ENCODE peak calls at places on chromosome 17, in nine cellular contexts. T is breast epithelium, K is spleen, U is K562, H is transverse colon, B is sigmoid colon, I is stomach, F is upper lobe of left lung, E is HCT116. A is an unnamed sample.

GRCh38 chr17:50049636-50050035 is 6.3 kb upstream of the ITGA3 start:
- DNase-seq in T (no peak), K (no peak), U (no peak), H (no peak), B (no peak), I (no peak), F (no peak), E (no peak), A (no peak)

GRCh38 chr17:19338031-19338990 is 24.2 kb downstream of the B9D1 start:
- DNase-seq in T (peak; percentile 57), K (peak; percentile 90), U (peak; percentile 56), H (peak; percentile 73), B (peak; percentile 80), I (peak; percentile 74), F (peak; percentile 69), E (no peak), A (peak; percentile 75)

GRCh38 chr17:47829870-47830269 is 1.5 kb downstream of the MRPL10 start:
- DNase-seq in T (no peak), K (no peak), U (no peak), H (no peak), B (no peak), I (no peak), F (no peak), E (no peak), A (no peak)

GRCh38 chr17:63843387-63844292 is 1.2 kb upstream of the SMARCD2 start:
- DNase-seq in T (peak; percentile 32), K (peak; percentile 87), U (no peak), H (peak; percentile 45), B (peak; percentile 89), I (peak; percentile 41), F (peak; percentile 59), E (peak; percentile 40), A (peak; percentile 28)

GRCh38 chr17:74360993-74361612 is 565 bp downstream of the BTBD17 start:
- DNase-seq in T (no peak), K (no peak), U (no peak), H (no peak), B (no peak), I (no peak), F (no peak), E (no peak), A (no peak)

GRCh38 chr17:64128787-64129514 is 993 bp downstream of the ERN1 start:
- DNase-seq in T (peak; percentile 58), K (no peak), U (no peak), H (peak; percentile 62), B (peak; percentile 74), I (peak; percentile 53), F (peak; percentile 63), E (no peak), A (peak; percentile 46)

GRCh38 chr17:50098583-50098982 is 3.4 kb downstream of the PDK2 start:
- DNase-seq in T (no peak), K (no peak), U (no peak), H (no peak), B (no peak), I (no peak), F (no peak), E (no peak), A (no peak)

GRCh38 chr17:48597775-48598631 is 4.4 kb upstream of the HOXB5 start:
- DNase-seq in T (no peak), K (peak; percentile 83), U (no peak), H (peak; percentile 87), B (peak; percentile 93), I (peak; percentile 47), F (no peak), E (no peak), A (no peak)

GRCh38 chr17:4500188-4500565 is 1.5 kb downstream of the SPNS2 start:
- DNase-seq in T (no peak), K (no peak), U (no peak), H (no peak), B (no peak), I (no peak), F (no peak), E (no peak), A (no peak)

GRCh38 chr17:13415877-13416416 is 185.8 kb downstream of the HS3ST3A1 start:
- DNase-seq in T (no peak), K (no peak), U (peak; percentile 10), H (peak; percentile 60), B (no peak), I (no peak), F (peak; percentile 88), E (peak; percentile 13), A (peak; percentile 14)

GRCh38 chr17:67594115-67594878 is 123.4 kb upstream of the NOL11 start:
- DNase-seq in T (no peak), K (no peak), U (no peak), H (no peak), B (peak; percentile 18), I (no peak), F (no peak), E (no peak), A (no peak)

GRCh38 chr17:42272576-42272975 is 3.6 kb downstream of the STAT5B start:
- DNase-seq in T (no peak), K (no peak), U (no peak), H (no peak), B (no peak), I (no peak), F (no peak), E (no peak), A (no peak)

GRCh38 chr17:40501499-40501911 is at the start of gene TNS4:
- DNase-seq in T (peak; percentile 93), K (peak; percentile 46), U (peak; percentile 47), H (peak; percentile 86), B (peak; percentile 56), I (peak; percentile 66), F (peak; percentile 67), E (peak; percentile 65), A (peak; percentile 91)

GRCh38 chr17:48985436-48986245 is 11.5 kb upstream of the IGF2BP1 start:
- DNase-seq in T (no peak), K (no peak), U (no peak), H (no peak), B (no peak), I (no peak), F (no peak), E (no peak), A (no peak)

GRCh38 chr17:19718613-19719364 is 2.4 kb upstream of the SLC47A2 start:
- DNase-seq in T (no peak), K (no peak), U (peak; percentile 16), H (no peak), B (no peak), I (no peak), F (no peak), E (no peak), A (no peak)

GRCh38 chr17:57696050-57696449 is 49.0 kb downstream of the CCDC182 start:
- DNase-seq in T (no peak), K (peak; percentile 78), U (no peak), H (no peak), B (no peak), I (no peak), F (no peak), E (no peak), A (no peak)

GRCh38 chr17:55314784-55315491 is 50.2 kb downstream of the HLF start:
- DNase-seq in T (no peak), K (no peak), U (no peak), H (no peak), B (no peak), I (no peak), F (no peak), E (no peak), A (no peak)

GRCh38 chr17:55314061-55314783 is 49.5 kb downstream of the HLF start:
- DNase-seq in T (no peak), K (no peak), U (no peak), H (no peak), B (no peak), I (no peak), F (no peak), E (no peak), A (no peak)

GRCh38 chr17:55318081-55318480 is 53.3 kb downstream of the HLF start:
- DNase-seq in T (no peak), K (no peak), U (no peak), H (no peak), B (no peak), I (no peak), F (no peak), E (no peak), A (no peak)

GRCh38 chr17:55317284-55317683 is 52.5 kb downstream of the HLF start:
- DNase-seq in T (no peak), K (no peak), U (no peak), H (no peak), B (no peak), I (no peak), F (no peak), E (no peak), A (no peak)

GRCh38 chr17:55316499-55316898 is 51.7 kb downstream of the HLF start:
- DNase-seq in T (no peak), K (no peak), U (no peak), H (no peak), B (no peak), I (no peak), F (no peak), E (no peak), A (no peak)
- TF ChIP-seq POLR2AphosphoS5 in T (no peak), K (no peak), U (no peak), H (no peak), B (no peak), I (no peak), F (no peak), E (no peak), A (no peak)

GRCh38 chr17:33712120-33712519 is 419.0 kb upstream of the ASIC2 start:
- DNase-seq in T (no peak), K (no peak), U (no peak), H (no peak), B (no peak), I (no peak), F (no peak), E (no peak), A (no peak)
- TF ChIP-seq CTCF in T (no peak), K (no peak), U (peak; percentile 36), H (no peak), B (no peak), I (no peak), F (no peak), E (no peak), A (no peak)

GRCh38 chr17:22464041-22464440 is 771.7 kb downstream of the KCNJ18 start:
- DNase-seq in T (no peak), K (no peak), U (no peak), H (no peak), B (no peak), I (no peak), F (no peak), E (no peak), A (no peak)
- H3K9me3 ChIP-seq in T (peaks cover 11% of the 10 kb centered on the region), K (peaks cover 18% of the 10 kb centered on the region), U (no peaks in the 10 kb centered on the region), H (no peaks in the 10 kb centered on the region), B (no peaks in the 10 kb centered on the region), I (peaks cover 11% of the 10 kb centered on the region), F (no peaks in the 10 kb centered on the region), E (peaks cover 12% of the 10 kb centered on the region), A (no peaks in the 10 kb centered on the region)

DNA sequence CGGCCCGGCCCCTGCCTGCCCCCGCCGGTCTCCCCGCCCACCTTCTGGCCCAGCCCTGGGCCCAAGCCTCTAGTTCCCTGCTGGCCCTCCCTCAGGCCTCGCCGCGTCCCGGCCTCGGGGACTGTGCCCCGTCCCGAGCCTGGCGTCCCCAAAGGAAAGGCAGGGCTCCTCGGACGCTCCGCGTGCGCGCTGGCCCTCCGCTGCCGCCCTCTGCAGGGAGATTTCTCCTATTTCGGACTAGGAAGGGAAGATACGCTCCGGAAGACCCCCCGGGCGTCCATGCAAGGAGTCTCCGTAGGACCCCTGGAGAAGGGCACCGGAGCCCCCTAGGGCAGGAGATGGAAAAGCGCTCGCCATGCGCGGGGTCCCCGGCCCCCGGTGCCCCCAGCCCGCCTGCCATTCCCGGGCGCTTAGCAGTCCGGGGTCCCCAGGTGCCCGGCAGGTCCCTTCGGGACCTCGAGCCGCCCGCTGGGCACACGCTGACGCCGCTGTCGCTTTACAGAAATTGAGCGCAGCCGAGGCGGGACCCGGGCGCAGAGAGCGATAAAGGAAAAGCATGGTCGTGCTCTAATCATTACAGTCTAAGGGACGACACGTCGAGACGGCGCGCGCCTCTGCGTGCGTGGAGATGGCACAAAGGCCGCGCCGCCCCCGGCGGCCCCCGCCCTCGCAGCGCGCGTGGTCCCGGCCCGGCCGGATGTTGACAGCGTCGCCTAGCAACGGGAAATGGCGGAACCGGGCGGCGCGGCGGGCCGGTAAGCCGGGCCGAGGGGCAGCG is at the start of gene CCDC40:
- DNase-seq in T (peak; percentile 73), K (peak; percentile 94), U (peak; percentile 94), H (peak; percentile 87), B (peak; percentile 93), I (peak; percentile 87), F (peak; percentile 85), E (peak; percentile 50), A (peak; percentile 79)
- TF ChIP-seq POLR2AphosphoS5 in T (peak; percentile 76), K (peak; percentile 84), U (no peak), H (peak; percentile 49), B (peak; percentile 74), I (peak; percentile 24), F (peak; percentile 49), E (peak; percentile 75), A (peak; percentile 51)

A was measured in prostate gland.